ENCODE peak calls at places on chromosome 4, in four cellular contexts. S is H1, G is HepG2, V is GM12878. Z is an unnamed sample.

GRCh38 chr4:9916346-9916745 is 105.0 kb downstream of the SLC2A9 start:
- DNase-seq in G (no peak), V (no peak), S (no peak), Z (no peak)

GRCh38 chr4:76758996-76759395 is 138.9 kb downstream of the SOWAHB start:
- DNase-seq in S (no peak), V (peak), G (no peak), Z (no peak)

GRCh38 chr4:7559316-7559715 is 124.6 kb upstream of the PSAPL1 start:
- DNase-seq in V (no peak), S (no peak), G (no peak), Z (no peak)

GRCh38 chr4:183746305-183747229 is 87.5 kb downstream of the TRAPPC11 start:
- DNase-seq in G (no peak), S (no peak), V (peak), Z (no peak)

GRCh38 chr4:125735107-125735506 is 420.4 kb downstream of the FAT4 start:
- DNase-seq in G (peak), S (no peak), V (no peak), Z (no peak)

GRCh38 chr4:10605746-10606482 is 78.7 kb downstream of the CLNK start:
- DNase-seq in S (no peak), V (no peak), G (no peak), Z (no peak)

GRCh38 chr4:116603096-116603495 is 482.3 kb downstream of the TRAM1L1 start:
- DNase-seq in G (no peak), S (no peak), V (no peak), Z (no peak)

GRCh38 chr4:44121210-44121609 is 327.4 kb downstream of the KCTD8 start:
- DNase-seq in S (no peak), G (no peak), V (no peak), Z (no peak)

GRCh38 chr4:25457053-25457715 is 80.1 kb downstream of the ANAPC4 start:
- DNase-seq in V (no peak), S (no peak), G (no peak), Z (no peak)

GRCh38 chr4:158891256-158891655 is 122.4 kb downstream of the FNIP2 start:
- DNase-seq in G (peak), S (no peak), V (no peak), Z (no peak)

GRCh38 chr4:76665139-76665538 is 230.1 kb downstream of the SHROOM3 start:
- DNase-seq in G (no peak), V (no peak), S (no peak), Z (no peak)

GRCh38 chr4:163591614-163592020 is 97.1 kb downstream of the TMA16 start:
- DNase-seq in G (no peak), V (peak), S (no peak), Z (no peak)

GRCh38 chr4:137644201-137644600 is 111.9 kb upstream of the PCDH18 start:
- DNase-seq in S (no peak), V (no peak), G (no peak), Z (no peak)

GRCh38 chr4:143721317-143721716 is 20.8 kb upstream of the FREM3 start:
- DNase-seq in G (no peak), S (no peak), V (no peak), Z (no peak)

GRCh38 chr4:158020734-158021346 is 152.0 kb downstream of the GASK1B start:
- DNase-seq in G (peak), V (no peak), S (no peak), Z (no peak)

GRCh38 chr4:114384629-114385028 is 214.0 kb upstream of the UGT8 start:
- DNase-seq in S (no peak), G (peak), V (no peak), Z (no peak)
- TF ChIP-seq CHD2 in S (no peak), G (no peak), V (no peak), Z (no peak)

GRCh38 chr4:87819281-87819919 is 13.4 kb upstream of the MEPE start:
- DNase-seq in V (no peak), S (no peak), G (peak), Z (peak)
- TF ChIP-seq SRF in V (no peak), S (no peak), G (no peak), Z (no peak)

GRCh38 chr4:151887151-151887815 is 126.5 kb upstream of the GATB start:
- DNase-seq in G (no peak), V (peak), S (no peak), Z (no peak)

GRCh38 chr4:151879705-151880104 is 118.9 kb upstream of the GATB start:
- DNase-seq in S (no peak), G (no peak), V (no peak), Z (no peak)

GRCh38 chr4:151885123-151885522 is 124.3 kb upstream of the GATB start:
- DNase-seq in V (no peak), G (no peak), S (no peak), Z (no peak)

GRCh38 chr4:151887816-151888180 is 127.0 kb upstream of the GATB start:
- DNase-seq in S (no peak), V (peak), G (no peak), Z (no peak)

GRCh38 chr4:151882072-151882803 is 121.4 kb upstream of the GATB start:
- DNase-seq in G (no peak), S (no peak), V (peak), Z (no peak)
- TF ChIP-seq CHD2 in G (no peak), S (no peak), V (no peak), Z (no peak)

DNA sequence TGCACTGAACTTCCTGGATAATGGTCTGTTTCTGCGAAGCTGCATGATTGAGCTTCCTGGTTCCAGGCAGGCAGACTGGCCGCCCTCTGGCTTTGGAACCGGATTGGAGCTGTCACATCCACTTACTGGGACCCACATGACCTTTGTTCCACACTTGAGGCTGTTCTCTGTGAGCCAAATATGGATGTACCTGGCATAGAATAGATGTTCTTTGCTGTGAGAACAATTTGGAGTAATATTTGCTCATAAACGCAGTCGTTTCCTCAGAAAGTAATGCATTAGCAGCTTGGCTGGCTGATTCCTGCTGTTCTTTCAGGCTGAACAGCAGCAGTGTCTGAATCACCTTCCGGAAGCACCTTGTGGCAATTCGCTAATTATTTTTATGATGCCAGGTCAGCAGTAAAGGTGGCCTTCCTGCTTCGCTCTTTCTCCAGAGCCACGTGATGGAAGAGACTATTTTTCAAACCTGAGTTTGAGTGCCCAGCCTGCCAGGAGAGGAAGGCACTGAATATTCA is 78.1 kb upstream of the BOD1L1 start:
- DNase-seq in G (no peak), V (no peak), S (no peak), Z (no peak)
- TF ChIP-seq SRF in G (no peak), V (no peak), S (no peak), Z (no peak)